ENCODE peak calls at places on chromosomes 7 and 10, in six cellular contexts. H, I, J, Y, T and F are unnamed samples.

GRCh38 chr7:80137410-80137809 is 2.8 kb downstream of the GNAI1 start:
- DNase-seq in J (no peak), T (no peak), H (no peak), Y (no peak), I (no peak), F (no peak)

GRCh38 chr10:120253131-120253530 is 203.9 kb upstream of the PLPP4 start:
- DNase-seq in Y (no peak), H (no peak), I (no peak), T (no peak), J (no peak), F (no peak)

GRCh38 chr10:127577376-127577775 is 28.3 kb downstream of the NPS start:
- DNase-seq in Y (no peak), I (peak; percentile 25), H (no peak), J (no peak), T (no peak), F (no peak)

GRCh38 chr7:41630741-41631140 is 72.1 kb downstream of the INHBA start:
- DNase-seq in Y (no peak), T (no peak), J (no peak), H (no peak), I (no peak), F (no peak)

GRCh38 chr10:11212285-11212684 is 194.6 kb downstream of the CELF2 start:
- DNase-seq in T (no peak), Y (no peak), J (no peak), I (no peak), H (no peak), F (no peak)

GRCh38 chr7:131649003-131649541 is 92.6 kb upstream of the PODXL start:
- DNase-seq in H (peak; percentile 57), I (no peak), J (no peak), Y (no peak), T (peak; percentile 29), F (no peak)

GRCh38 chr10:49184642-49185111 is 3.5 kb downstream of the TMEM273 start:
- DNase-seq in H (no peak), Y (no peak), J (no peak), T (no peak), I (no peak), F (no peak)

GRCh38 chr7:4169505-4169904 is 512.6 kb upstream of the FOXK1 start:
- DNase-seq in J (peak; percentile 2), T (no peak), I (no peak), H (no peak), Y (no peak), F (peak; percentile 24)

GRCh38 chr10:88165849-88166271 is 302.4 kb downstream of the PTEN start:
- DNase-seq in I (peak; percentile 36), T (no peak), J (no peak), Y (no peak), H (no peak), F (no peak)

GRCh38 chr7:149707448-149707886 is 65.9 kb downstream of the ZNF467 start:
- DNase-seq in I (no peak), H (no peak), T (no peak), Y (no peak), J (no peak), F (no peak)

GRCh38 chr7:20299647-20300312 is 30.9 kb upstream of the ITGB8 start:
- DNase-seq in T (no peak), J (no peak), H (no peak), I (peak; percentile 45), Y (no peak), F (no peak)

GRCh38 chr10:87591589-87591886 is 68.1 kb upstream of the PAPSS2 start:
- DNase-seq in H (no peak), I (no peak), Y (no peak), J (no peak), T (no peak), F (no peak)

GRCh38 chr10:95445223-95445836 is 115.8 kb downstream of the SORBS1 start:
- DNase-seq in T (peak; percentile 86), Y (peak; percentile 81), J (peak; percentile 51), H (no peak), I (peak; percentile 53), F (peak; percentile 79)

GRCh38 chr10:69780070-69780469 is 21.6 kb upstream of the COL13A1 start:
- DNase-seq in I (no peak), J (no peak), H (no peak), Y (no peak), T (no peak), F (no peak)

GRCh38 chr7:16590424-16590823 is 55.1 kb downstream of the ANKMY2 start:
- DNase-seq in T (no peak), Y (no peak), I (no peak), H (peak; percentile 30), J (no peak), F (no peak)

GRCh38 chr7:157472311-157473050 is 135.7 kb downstream of the DNAJB6 start:
- DNase-seq in I (no peak), H (no peak), J (no peak), T (no peak), Y (no peak), F (no peak)

GRCh38 chr7:73851410-73852338 is 9.3 kb upstream of the TMEM270 start:
- DNase-seq in Y (no peak), J (peak; percentile 92), T (no peak), H (no peak), I (peak; percentile 99), F (no peak)

GRCh38 chr10:105062881-105063280 is 421.8 kb downstream of the SORCS3 start:
- DNase-seq in I (no peak), H (no peak), J (no peak), T (no peak), Y (no peak), F (no peak)

GRCh38 chr7:69768986-69769595 is 170.8 kb downstream of the AUTS2 start:
- DNase-seq in I (no peak), T (peak; percentile 41), J (no peak), H (no peak), Y (no peak), F (no peak)

GRCh38 chr7:134643131-134643530 is 3.5 kb upstream of the BPGM start:
- DNase-seq in T (no peak), Y (no peak), I (no peak), H (no peak), J (no peak), F (peak; percentile 37)

GRCh38 chr10:80168679-80169380 is 36.3 kb downstream of the PLAC9 start:
- DNase-seq in J (no peak), Y (no peak), T (no peak), H (no peak), I (peak; percentile 47), F (peak; percentile 27)

GRCh38 chr10:43026039-43026973 is 50.6 kb upstream of the RET start:
- DNase-seq in T (no peak), I (no peak), H (peak; percentile 30), J (no peak), Y (no peak), F (no peak)

GRCh38 chr10:102405632-102406031 is 10.1 kb downstream of the NFKB2 start:
- DNase-seq in Y (no peak), I (no peak), T (no peak), J (no peak), H (no peak), F (no peak)

GRCh38 chr7:74606101-74606908 is 51.2 kb upstream of the GTF2I start:
- DNase-seq in Y (peak; percentile 34), I (no peak), T (peak; percentile 24), J (no peak), H (peak; percentile 30), F (peak; percentile 82)

DNA sequence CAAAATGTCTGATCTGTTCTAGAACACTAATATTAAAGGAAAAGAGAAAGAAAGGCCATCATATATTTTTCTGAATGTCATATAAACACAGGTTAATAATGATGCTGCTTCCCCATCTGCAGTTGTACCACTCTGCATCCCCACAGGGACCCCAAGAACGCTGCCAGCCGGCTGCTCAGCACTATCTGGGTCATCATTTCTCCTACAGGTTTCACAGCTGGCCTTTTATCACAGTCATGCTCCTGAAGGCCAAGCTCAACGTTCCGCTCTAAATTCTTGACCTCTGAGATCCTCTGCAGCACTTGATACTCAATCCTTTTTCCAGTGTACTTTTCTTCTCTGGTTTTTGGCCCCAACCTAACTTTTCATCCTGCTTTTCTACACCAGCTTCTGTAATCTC is 4.8 kb downstream of the IDI1 start:
- DNase-seq in J (no peak), H (no peak), T (no peak), I (no peak), Y (no peak), F (no peak)
- H3K4me3 ChIP-seq in J (no peak overlapping the region), H (no peak overlapping the region), T (no peak overlapping the region), I (no peak overlapping the region), Y (no peak overlapping the region), F (peak overlapping the region; percentile 34)

GRCh38 chr7:81767883-81768282 is 2.0 kb downstream of the HGF start:
- DNase-seq in J (no peak), I (peak; percentile 50), H (no peak), T (no peak), Y (no peak), F (no peak)
- H3K27ac ChIP-seq in J (no peak overlapping the region), I (peak overlapping the region; percentile 67), H (no peak overlapping the region), T (peak overlapping the region; percentile 81), Y (peak overlapping the region; percentile 73), F (peak overlapping the region; percentile 74)

GRCh38 chr7:77281780-77282478 is 82.3 kb upstream of the FGL2 start:
- DNase-seq in J (no peak), I (no peak), Y (peak; percentile 40), H (no peak), T (peak; percentile 16), F (no peak)
- H3K4me3 ChIP-seq in J (no peak overlapping the region), I (no peak overlapping the region), Y (no peak overlapping the region), H (no peak overlapping the region), T (no peak overlapping the region), F (no peak overlapping the region)

DNA sequence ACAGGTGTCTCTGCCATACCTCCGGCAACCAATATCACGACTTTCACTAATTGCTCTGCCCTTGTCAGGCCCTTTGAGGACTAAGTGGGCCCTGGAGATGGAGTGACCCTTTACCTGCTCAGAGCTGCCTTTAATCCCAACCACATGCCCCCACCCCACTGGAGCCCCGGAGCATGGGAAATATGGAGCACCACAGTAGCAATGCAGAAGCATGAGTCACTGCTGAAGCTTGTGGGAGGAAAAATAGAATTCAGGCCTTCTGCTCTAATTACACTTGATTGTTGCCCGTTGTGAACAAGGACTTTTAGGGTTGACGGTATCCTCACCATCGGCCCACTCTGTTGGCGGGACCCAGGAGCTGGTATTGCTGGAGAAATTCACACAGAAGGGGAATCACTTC is 52.5 kb upstream of the FRMD4A start:
- DNase-seq in Y (no peak), J (no peak), H (no peak), T (no peak), I (peak; percentile 60), F (no peak)
- H3K27ac ChIP-seq in Y (no peak overlapping the region), J (no peak overlapping the region), H (no peak overlapping the region), T (no peak overlapping the region), I (no peak overlapping the region), F (no peak overlapping the region)

DNA sequence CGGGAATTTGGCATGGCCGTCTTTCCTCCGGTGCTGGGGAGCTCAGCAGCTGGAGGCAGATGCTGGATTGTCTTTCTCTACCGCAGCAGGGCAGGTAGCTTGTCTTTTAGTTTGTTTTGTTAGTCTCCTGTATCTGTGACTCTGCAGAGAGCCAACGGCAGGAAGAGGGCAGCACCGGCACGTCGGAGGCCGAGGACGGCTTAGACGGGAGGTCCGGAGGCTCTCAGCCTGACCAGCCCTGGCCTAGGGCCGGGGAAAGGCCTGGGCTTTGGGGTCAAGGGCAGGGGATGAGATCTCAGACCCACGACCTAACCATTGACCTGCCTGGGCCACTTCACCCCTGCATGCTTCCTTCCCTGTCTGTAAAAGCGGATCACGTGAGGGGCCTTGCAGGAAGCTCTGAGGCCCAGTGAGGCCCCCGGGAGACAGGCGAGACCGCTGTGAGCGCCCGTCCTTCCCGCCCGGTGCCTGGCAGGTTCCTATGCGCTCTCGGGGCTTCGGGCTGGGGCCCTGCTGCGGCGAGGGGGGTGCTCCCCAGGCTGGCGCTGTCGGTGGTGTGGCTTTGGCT is 72.7 kb downstream of the LHPP start:
- DNase-seq in Y (peak; percentile 52), H (peak; percentile 32), J (no peak), I (no peak), T (no peak), F (peak; percentile 87)
- H3K4me3 ChIP-seq in Y (no peak overlapping the region), H (no peak overlapping the region), J (no peak overlapping the region), I (no peak overlapping the region), T (no peak overlapping the region), F (no peak overlapping the region)